ENCODE peak calls at places on chromosomes 12 and 14, in ten cellular contexts. A, G, C, X, Q, F, P, I, H and M are unnamed samples.

GRCh38 chr12:3989218-3989550 is 116.0 kb upstream of the PARP11 start:
- DNase-seq in A (no peak), G (no peak), C (no peak), X (no peak), Q (no peak), F (no peak), P (no peak), I (no peak), H (peak; percentile 56), M (no peak)

GRCh38 chr12:6967548-6968100 is 2.8 kb downstream of the PHB2 start:
- DNase-seq in A (no peak), G (no peak), C (no peak), X (no peak), Q (no peak), F (no peak), P (no peak), I (no peak), H (no peak), M (no peak)

GRCh38 chr12:4943067-4943937 is 33.6 kb downstream of the KCNA1 start:
- DNase-seq in A (no peak), G (no peak), C (peak; percentile 74), X (no peak), Q (no peak), F (no peak), P (no peak), I (no peak), H (no peak), M (no peak)

GRCh38 chr14:31154956-31155355 is 52.6 kb downstream of the HECTD1 start:
- DNase-seq in A (no peak), G (no peak), C (no peak), X (no peak), Q (no peak), F (peak; percentile 6), P (no peak), I (peak; percentile 63), H (no peak), M (peak; percentile 60)

GRCh38 chr12:52496054-52496453 is 3.0 kb upstream of the KRT6A start:
- DNase-seq in A (no peak), G (peak; percentile 24), C (no peak), X (no peak), Q (peak; percentile 48), F (peak; percentile 4), P (peak; percentile 78), I (no peak), H (no peak), M (peak; percentile 59)

GRCh38 chr14:34498684-34499412 is 36.8 kb upstream of the SPTSSA start:
- DNase-seq in A (no peak), G (no peak), C (no peak), X (no peak), Q (peak; percentile 8), F (no peak), P (peak; percentile 72), I (peak; percentile 34), H (peak; percentile 38), M (peak; percentile 38)

GRCh38 chr12:53378705-53379388 is 1.1 kb upstream of the SP1 start:
- DNase-seq in A (no peak), G (no peak), C (no peak), X (no peak), Q (no peak), F (no peak), P (peak; percentile 21), I (no peak), H (peak; percentile 41), M (no peak)

GRCh38 chr12:18684430-18684829 is 53.4 kb downstream of the PLCZ1 start:
- DNase-seq in A (no peak), G (no peak), C (no peak), X (no peak), Q (no peak), F (peak; percentile 75), P (no peak), I (peak; percentile 54), H (no peak), M (peak; percentile 20)

GRCh38 chr14:33792387-33793368 is 158.2 kb downstream of the EGLN3 start:
- DNase-seq in A (peak; percentile 87), G (peak; percentile 51), C (no peak), X (peak; percentile 41), Q (peak; percentile 83), F (peak; percentile 79), P (peak; percentile 77), I (peak; percentile 88), H (peak; percentile 72), M (peak; percentile 81)

GRCh38 chr12:131592972-131593371 is 117.9 kb upstream of the SFSWAP start:
- DNase-seq in A (no peak), G (no peak), C (peak; percentile 81), X (no peak), Q (no peak), F (no peak), P (no peak), I (no peak), H (no peak), M (no peak)

GRCh38 chr12:7042847-7043246 is 17.7 kb upstream of the C1S start:
- DNase-seq in A (no peak), G (peak; percentile 33), C (no peak), X (no peak), Q (no peak), F (peak; percentile 45), P (peak; percentile 2), I (peak; percentile 70), H (peak; percentile 61), M (peak; percentile 60)

GRCh38 chr14:68403191-68403781 is 389.6 kb downstream of the ZFP36L1 start:
- DNase-seq in A (no peak), G (peak; percentile 54), C (no peak), X (no peak), Q (no peak), F (peak; percentile 64), P (no peak), I (peak; percentile 68), H (no peak), M (peak; percentile 46)

GRCh38 chr12:101407054-101407437 is 526 bp downstream of the ARL1 start:
- DNase-seq in A (peak; percentile 65), G (no peak), C (no peak), X (no peak), Q (peak; percentile 28), F (no peak), P (peak; percentile 31), I (no peak), H (no peak), M (no peak)

GRCh38 chr14:31190220-31190605 is 17.4 kb downstream of the HECTD1 start:
- DNase-seq in A (no peak), G (no peak), C (no peak), X (no peak), Q (no peak), F (no peak), P (no peak), I (no peak), H (no peak), M (peak; percentile 46)

GRCh38 chr14:34461334-34462131 is 507 bp downstream of the SPTSSA start:
- DNase-seq in A (no peak), G (no peak), C (no peak), X (no peak), Q (peak; percentile 33), F (peak; percentile 26), P (peak; percentile 65), I (peak; percentile 76), H (peak; percentile 91), M (peak; percentile 53)

GRCh38 chr12:52119398-52120254 is 40.1 kb downstream of the SMIM41 start:
- DNase-seq in A (no peak), G (no peak), C (no peak), X (no peak), Q (no peak), F (no peak), P (peak; percentile 41), I (peak; percentile 40), H (peak; percentile 90), M (peak; percentile 9)

GRCh38 chr12:122845865-122846621 is 10.8 kb downstream of the HIP1R start:
- DNase-seq in A (no peak), G (no peak), C (no peak), X (no peak), Q (no peak), F (no peak), P (no peak), I (no peak), H (no peak), M (no peak)

GRCh38 chr12:105334568-105334967 is 4.1 kb downstream of the C12orf75 start:
- DNase-seq in A (no peak), G (no peak), C (no peak), X (no peak), Q (no peak), F (no peak), P (no peak), I (peak; percentile 84), H (peak; percentile 59), M (peak; percentile 60)

GRCh38 chr12:8905546-8905945 is 8.8 kb upstream of the PHC1 start:
- DNase-seq in A (no peak), G (no peak), C (no peak), X (no peak), Q (no peak), F (no peak), P (no peak), I (no peak), H (peak; percentile 51), M (no peak)

GRCh38 chr14:49897965-49898364 is 5.1 kb downstream of the ARF6 start:
- DNase-seq in A (no peak), G (no peak), C (no peak), X (no peak), Q (no peak), F (peak; percentile 16), P (no peak), I (no peak), H (peak; percentile 9), M (no peak)

GRCh38 chr12:90936230-90937005 is 18.6 kb downstream of the CCER1 start:
- DNase-seq in A (no peak), G (no peak), C (no peak), X (no peak), Q (no peak), F (no peak), P (no peak), I (no peak), H (peak; percentile 27), M (no peak)